ENCODE peak calls at places on chromosomes 3 and 15, in seven cellular contexts. V is lower lobe of right lung, M is GM06990, H is caudate nucleus, L is PC-3, B is AG09309, K is amniotic stem cell. X is an unnamed sample.

GRCh38 chr15:52788099-52788986 is 1.8 kb downstream of the ONECUT1 start:
- DNase-seq in V (peak; percentile 37), M (no peak), H (no peak), L (no peak), B (no peak), K (no peak), X (no peak)

GRCh38 chr3:10447527-10448260 is 57.7 kb downstream of the ATP2B2 start:
- DNase-seq in V (no peak), M (no peak), H (no peak), L (no peak), B (no peak), K (no peak), X (no peak)

GRCh38 chr3:107184375-107184774 is 192.9 kb upstream of the CCDC54 start:
- DNase-seq in V (no peak), M (no peak), H (no peak), L (no peak), B (peak; percentile 7), K (no peak), X (no peak)

GRCh38 chr3:177816667-177817208 is 619.5 kb upstream of the TBL1XR1 start:
- DNase-seq in V (no peak), M (no peak), H (no peak), L (peak; percentile 99), B (no peak), K (no peak), X (no peak)

GRCh38 chr3:78941587-78941986 is 826.2 kb downstream of the ROBO1 start:
- DNase-seq in V (no peak), M (no peak), H (no peak), L (peak; percentile 78), B (peak; percentile 87), K (peak; percentile 3), X (no peak)

GRCh38 chr15:32691316-32692032 is 26.3 kb upstream of the GREM1 start:
- DNase-seq in V (no peak), M (no peak), H (no peak), L (no peak), B (no peak), K (no peak), X (no peak)

GRCh38 chr3:9780451-9780797 is 10.7 kb upstream of the CAMK1 start:
- DNase-seq in V (no peak), M (no peak), H (no peak), L (no peak), B (no peak), K (no peak), X (no peak)

GRCh38 chr15:92043283-92043682 is 189.8 kb downstream of the SLCO3A1 start:
- DNase-seq in V (no peak), M (no peak), H (no peak), L (no peak), B (no peak), K (no peak), X (no peak)

GRCh38 chr15:64713592-64713991 is 61.8 kb downstream of the RBPMS2 start:
- DNase-seq in V (no peak), M (no peak), H (no peak), L (no peak), B (no peak), K (no peak), X (no peak)

GRCh38 chr3:21502631-21503030 is 248.4 kb downstream of the ZNF385D start:
- DNase-seq in V (no peak), M (no peak), H (no peak), L (no peak), B (no peak), K (no peak), X (no peak)

GRCh38 chr15:50883903-50884302 is 24.6 kb upstream of the AP4E1 start:
- DNase-seq in V (no peak), M (no peak), H (no peak), L (peak; percentile 61), B (no peak), K (no peak), X (no peak)

GRCh38 chr3:42685363-42685881 is at the start of gene KLHL40:
- DNase-seq in V (no peak), M (no peak), H (no peak), L (no peak), B (no peak), K (no peak), X (no peak)

GRCh38 chr3:126130081-126130855 is 46.3 kb upstream of the SLC41A3 start:
- DNase-seq in V (peak; percentile 53), M (no peak), H (no peak), L (peak; percentile 18), B (no peak), K (no peak), X (no peak)

GRCh38 chr3:162334537-162334936 is 837.9 kb downstream of the OTOL1 start:
- DNase-seq in V (no peak), M (no peak), H (no peak), L (no peak), B (no peak), K (no peak), X (no peak)

GRCh38 chr15:39837454-39837853 is 54.8 kb upstream of the FSIP1 start:
- DNase-seq in V (no peak), M (no peak), H (no peak), L (no peak), B (no peak), K (no peak), X (no peak)

GRCh38 chr3:73625124-73625665 is 454 bp upstream of the PDZRN3 start:
- DNase-seq in V (no peak), M (no peak), H (no peak), L (no peak), B (no peak), K (no peak), X (peak; percentile 24)

GRCh38 chr3:136193273-136194043 is 2.7 kb downstream of the MSL2 start:
- DNase-seq in V (no peak), M (no peak), H (no peak), L (peak; percentile 22), B (no peak), K (no peak), X (no peak)

GRCh38 chr3:1955170-1955569 is 143.5 kb upstream of the CNTN4 start:
- DNase-seq in V (no peak), M (no peak), H (no peak), L (no peak), B (no peak), K (no peak), X (no peak)

GRCh38 chr3:134627831-134628230 is 23.0 kb downstream of the KY start:
- DNase-seq in V (no peak), M (no peak), H (no peak), L (peak; percentile 44), B (no peak), K (no peak), X (no peak)

GRCh38 chr15:57922780-57923179 is 142.7 kb downstream of the ALDH1A2 start:
- DNase-seq in V (peak; percentile 86), M (no peak), H (no peak), L (peak; percentile 68), B (no peak), K (no peak), X (no peak)

GRCh38 chr3:51796859-51797258 is 17.8 kb upstream of the IQCF6 start:
- DNase-seq in V (no peak), M (no peak), H (no peak), L (peak; percentile 17), B (no peak), K (no peak), X (no peak)

GRCh38 chr15:40815042-40815678 is 7.9 kb upstream of the DNAJC17 start:
- DNase-seq in V (no peak), M (no peak), H (no peak), L (no peak), B (no peak), K (no peak), X (no peak)

GRCh38 chr15:61390138-61390537 is 161.0 kb upstream of the RORA start:
- DNase-seq in V (no peak), M (no peak), H (no peak), L (no peak), B (no peak), K (no peak), X (no peak)

GRCh38 chr3:190790185-190790584 is 72.3 kb downstream of the GMNC start:
- DNase-seq in V (no peak), M (no peak), H (no peak), L (no peak), B (no peak), K (no peak), X (no peak)

GRCh38 chr3:81490541-81491288 is 270.7 kb downstream of the GBE1 start:
- DNase-seq in V (peak; percentile 58), M (peak; percentile 9), H (peak; percentile 2), L (peak; percentile 89), B (peak; percentile 45), K (peak; percentile 41), X (peak; percentile 75)

GRCh38 chr3:149630806-149631205 is 27.0 kb downstream of the WWTR1 start:
- DNase-seq in V (no peak), M (no peak), H (no peak), L (no peak), B (no peak), K (no peak), X (no peak)

X was measured in NCI-H345.